ENCODE peak calls at places on chromosomes 5 and 9, in nine cellular contexts. L is neural crest cell; C is cardiac fibroblast; O is coronary artery; J is astrocyte of the cerebellum; U is stimulated activated CD4-positive, alpha-beta T cell treated with anti-CD3 and anti-CD28 coated beads, Interleukin-1b, Interleukin-23, amount 100 ng/mL, for 4 hours; V is neural progenitor cell; S is RWPE1; A is OCI-M1. Y is an unnamed sample.

GRCh38 chr5:114308017-114308416 is 53.9 kb upstream of the KCNN2 start:
- DNase-seq in C (no peak), A (no peak), L (no peak), O (no peak), S (no peak), U (no peak), V (peak), J (no peak), Y (no peak)

GRCh38 chr9:96620832-96621269 is 1.2 kb upstream of the CDC14B start:
- DNase-seq in L (no peak), C (peak), S (no peak), A (no peak), V (peak), O (no peak), U (no peak), J (no peak), Y (no peak)

GRCh38 chr5:138033916-138034315 is 1.0 kb upstream of the FAM13B start:
- DNase-seq in J (no peak), U (no peak), C (no peak), A (peak), O (no peak), V (no peak), S (peak), L (no peak), Y (no peak)

GRCh38 chr9:2158111-2158610 is 143.0 kb downstream of the SMARCA2 start:
- DNase-seq in O (no peak), L (peak), C (peak), V (peak), U (no peak), A (peak), J (peak), S (peak), Y (no peak)

GRCh38 chr9:119179701-119180100 is 189.5 kb downstream of the BRINP1 start:
- DNase-seq in A (no peak), C (no peak), J (no peak), O (no peak), L (no peak), V (no peak), S (no peak), U (no peak), Y (no peak)

GRCh38 chr9:69173497-69173890 is 583 bp upstream of the TJP2 start:
- DNase-seq in A (no peak), V (no peak), C (no peak), J (no peak), O (no peak), U (no peak), L (no peak), S (peak), Y (no peak)

GRCh38 chr5:9335754-9336495 is 209.9 kb downstream of the SEMA5A start:
- DNase-seq in S (no peak), J (no peak), A (no peak), U (no peak), V (no peak), O (no peak), C (no peak), L (no peak), Y (no peak)

GRCh38 chr5:154611341-154611767 is 133.3 kb upstream of the HAND1 start:
- DNase-seq in S (no peak), J (no peak), A (no peak), L (no peak), C (peak), V (peak), U (no peak), O (no peak), Y (no peak)

GRCh38 chr9:124452326-124452725 is 2.1 kb downstream of the ADGRD2 start:
- DNase-seq in C (no peak), A (no peak), U (no peak), L (no peak), V (no peak), S (peak), O (no peak), J (no peak), Y (no peak)

GRCh38 chr9:127626752-127627493 is 14.8 kb downstream of the STXBP1 start:
- DNase-seq in J (no peak), V (no peak), C (no peak), U (no peak), O (no peak), L (no peak), S (no peak), A (no peak), Y (no peak)

GRCh38 chr5:168654225-168654624 is 75.1 kb upstream of the PANK3 start:
- DNase-seq in V (peak), A (no peak), L (no peak), C (peak), U (no peak), O (no peak), S (no peak), J (no peak), Y (no peak)

GRCh38 chr9:95116002-95116819 is 201.3 kb downstream of the FANCC start:
- DNase-seq in C (no peak), S (no peak), L (no peak), V (peak), J (no peak), O (no peak), A (peak), U (no peak), Y (no peak)

GRCh38 chr9:107683566-107683965 is 194.0 kb upstream of the KLF4 start:
- DNase-seq in C (no peak), V (no peak), A (peak), U (no peak), L (no peak), O (no peak), J (no peak), S (no peak), Y (peak)

GRCh38 chr5:180807654-180808414 is 5.2 kb upstream of the MGAT1 start:
- DNase-seq in C (peak), S (no peak), A (no peak), J (no peak), U (no peak), L (no peak), O (no peak), V (no peak), Y (no peak)

GRCh38 chr5:110441035-110441434 is 285.4 kb downstream of the TMEM232 start:
- DNase-seq in A (peak), C (peak), V (peak), L (no peak), O (no peak), J (peak), U (no peak), S (peak), Y (no peak)

GRCh38 chr5:60206234-60206633 is 312.7 kb upstream of the PDE4D start:
- DNase-seq in A (no peak), L (no peak), U (no peak), O (no peak), J (no peak), V (no peak), C (no peak), S (no peak), Y (no peak)

GRCh38 chr9:87579761-87580626 is 82.3 kb downstream of the DAPK1 start:
- DNase-seq in U (no peak), V (no peak), C (no peak), S (no peak), O (no peak), A (no peak), J (no peak), L (no peak), Y (no peak)

GRCh38 chr9:129888809-129889460 is 53.7 kb downstream of the USP20 start:
- DNase-seq in O (no peak), J (no peak), L (no peak), A (no peak), S (no peak), V (no peak), U (no peak), C (no peak), Y (no peak)

GRCh38 chr9:130949188-130950038 is 10.4 kb upstream of the FIBCD1 start:
- DNase-seq in O (no peak), C (no peak), J (no peak), A (no peak), V (no peak), L (no peak), S (no peak), U (no peak), Y (no peak)

GRCh38 chr5:111734013-111734412 is 23.0 kb downstream of the NREP start:
- DNase-seq in S (no peak), V (no peak), L (no peak), J (no peak), O (no peak), C (peak), U (no peak), A (no peak), Y (no peak)

GRCh38 chr5:138289296-138289695 is 14.9 kb upstream of the GFRA3 start:
- DNase-seq in L (no peak), S (no peak), O (no peak), J (no peak), C (no peak), A (no peak), U (no peak), V (no peak), Y (no peak)